ENCODE peak calls at places on chromosomes 11 and 22, in eight cellular contexts. One of them, this sample, is unnamed.

GRCh38 chr11:69041516-69041915 is 7.2 kb upstream of the TPCN2 start:
- DNase-seq in activated naive CD8-positive, alpha-beta T cell treated with anti-CD3 and anti-CD28 coated beads for 36 hours: no peak
- DNase-seq in stimulated activated CD4-positive, alpha-beta T cell treated with anti-CD3 and anti-CD28 coated beads, Interleukin-1b, Interleukin-23, amount 100 ng/mL, for 24 hours: no peak
- DNase-seq in uterus: no peak
- DNase-seq in LoVo: no peak
- DNase-seq in globus pallidus: no peak
- DNase-seq in activated naive CD4-positive, alpha-beta T cell: no peak
- DNase-seq in RCC 7860: peak; percentile 33
- DNase-seq in this sample: no peak

GRCh38 chr11:31397239-31397834 is 27.7 kb downstream of the DNAJC24 start:
- DNase-seq in activated naive CD4-positive, alpha-beta T cell: no peak
- DNase-seq in uterus: no peak
- DNase-seq in LoVo: peak; percentile 27
- DNase-seq in stimulated activated CD4-positive, alpha-beta T cell treated with anti-CD3 and anti-CD28 coated beads, Interleukin-1b, Interleukin-23, amount 100 ng/mL, for 24 hours: no peak
- DNase-seq in activated naive CD8-positive, alpha-beta T cell treated with anti-CD3 and anti-CD28 coated beads for 36 hours: no peak
- DNase-seq in globus pallidus: peak; percentile 22
- DNase-seq in RCC 7860: peak; percentile 7
- DNase-seq in this sample: peak; percentile 7

GRCh38 chr11:6610591-6610990 is 1.4 kb downstream of the TAF10 start:
- DNase-seq in activated naive CD4-positive, alpha-beta T cell: no peak
- DNase-seq in uterus: peak; percentile 39
- DNase-seq in stimulated activated CD4-positive, alpha-beta T cell treated with anti-CD3 and anti-CD28 coated beads, Interleukin-1b, Interleukin-23, amount 100 ng/mL, for 24 hours: no peak
- DNase-seq in RCC 7860: no peak
- DNase-seq in globus pallidus: no peak
- DNase-seq in LoVo: no peak
- DNase-seq in activated naive CD8-positive, alpha-beta T cell treated with anti-CD3 and anti-CD28 coated beads for 36 hours: no peak
- DNase-seq in this sample: no peak

GRCh38 chr22:16965083-16965482 is 42.9 kb downstream of the GAB4 start:
- DNase-seq in activated naive CD8-positive, alpha-beta T cell treated with anti-CD3 and anti-CD28 coated beads for 36 hours: no peak
- DNase-seq in RCC 7860: no peak
- DNase-seq in uterus: no peak
- DNase-seq in stimulated activated CD4-positive, alpha-beta T cell treated with anti-CD3 and anti-CD28 coated beads, Interleukin-1b, Interleukin-23, amount 100 ng/mL, for 24 hours: no peak
- DNase-seq in activated naive CD4-positive, alpha-beta T cell: no peak
- DNase-seq in LoVo: no peak
- DNase-seq in globus pallidus: no peak
- DNase-seq in this sample: no peak

GRCh38 chr22:50205781-50206569 is 5.2 kb downstream of the SELENOO start:
- DNase-seq in activated naive CD8-positive, alpha-beta T cell treated with anti-CD3 and anti-CD28 coated beads for 36 hours: no peak
- DNase-seq in stimulated activated CD4-positive, alpha-beta T cell treated with anti-CD3 and anti-CD28 coated beads, Interleukin-1b, Interleukin-23, amount 100 ng/mL, for 24 hours: no peak
- DNase-seq in uterus: no peak
- DNase-seq in RCC 7860: no peak
- DNase-seq in globus pallidus: no peak
- DNase-seq in activated naive CD4-positive, alpha-beta T cell: no peak
- DNase-seq in LoVo: no peak
- DNase-seq in this sample: no peak

GRCh38 chr11:34599406-34599901 is 21.4 kb upstream of the EHF start:
- DNase-seq in stimulated activated CD4-positive, alpha-beta T cell treated with anti-CD3 and anti-CD28 coated beads, Interleukin-1b, Interleukin-23, amount 100 ng/mL, for 24 hours: no peak
- DNase-seq in activated naive CD4-positive, alpha-beta T cell: no peak
- DNase-seq in activated naive CD8-positive, alpha-beta T cell treated with anti-CD3 and anti-CD28 coated beads for 36 hours: no peak
- DNase-seq in LoVo: peak; percentile 89
- DNase-seq in RCC 7860: peak; percentile 95
- DNase-seq in uterus: no peak
- DNase-seq in globus pallidus: no peak
- DNase-seq in this sample: peak; percentile 68

GRCh38 chr11:12125609-12126149 is 15.3 kb downstream of the MICAL2 start:
- DNase-seq in RCC 7860: no peak
- DNase-seq in activated naive CD8-positive, alpha-beta T cell treated with anti-CD3 and anti-CD28 coated beads for 36 hours: no peak
- DNase-seq in stimulated activated CD4-positive, alpha-beta T cell treated with anti-CD3 and anti-CD28 coated beads, Interleukin-1b, Interleukin-23, amount 100 ng/mL, for 24 hours: no peak
- DNase-seq in uterus: no peak
- DNase-seq in activated naive CD4-positive, alpha-beta T cell: no peak
- DNase-seq in globus pallidus: no peak
- DNase-seq in LoVo: peak; percentile 56
- DNase-seq in this sample: peak; percentile 57

GRCh38 chr11:36131719-36132349 is 157.4 kb downstream of the COMMD9 start:
- DNase-seq in globus pallidus: peak; percentile 75
- DNase-seq in stimulated activated CD4-positive, alpha-beta T cell treated with anti-CD3 and anti-CD28 coated beads, Interleukin-1b, Interleukin-23, amount 100 ng/mL, for 24 hours: no peak
- DNase-seq in LoVo: no peak
- DNase-seq in uterus: peak; percentile 68
- DNase-seq in activated naive CD8-positive, alpha-beta T cell treated with anti-CD3 and anti-CD28 coated beads for 36 hours: peak; percentile 3
- DNase-seq in activated naive CD4-positive, alpha-beta T cell: no peak
- DNase-seq in RCC 7860: no peak
- DNase-seq in this sample: peak; percentile 39

GRCh38 chr22:27467039-27467438 is 334.5 kb downstream of the MN1 start:
- DNase-seq in globus pallidus: no peak
- DNase-seq in RCC 7860: no peak
- DNase-seq in activated naive CD8-positive, alpha-beta T cell treated with anti-CD3 and anti-CD28 coated beads for 36 hours: no peak
- DNase-seq in LoVo: no peak
- DNase-seq in uterus: no peak
- DNase-seq in stimulated activated CD4-positive, alpha-beta T cell treated with anti-CD3 and anti-CD28 coated beads, Interleukin-1b, Interleukin-23, amount 100 ng/mL, for 24 hours: no peak
- DNase-seq in activated naive CD4-positive, alpha-beta T cell: no peak
- DNase-seq in this sample: no peak

GRCh38 chr22:38144025-38144405 is 33.5 kb upstream of the BAIAP2L2 start:
- DNase-seq in stimulated activated CD4-positive, alpha-beta T cell treated with anti-CD3 and anti-CD28 coated beads, Interleukin-1b, Interleukin-23, amount 100 ng/mL, for 24 hours: no peak
- DNase-seq in activated naive CD8-positive, alpha-beta T cell treated with anti-CD3 and anti-CD28 coated beads for 36 hours: no peak
- DNase-seq in uterus: no peak
- DNase-seq in globus pallidus: no peak
- DNase-seq in activated naive CD4-positive, alpha-beta T cell: no peak
- DNase-seq in RCC 7860: no peak
- DNase-seq in LoVo: no peak
- DNase-seq in this sample: no peak

GRCh38 chr11:65859812-65860277 is 388 bp upstream of the MUS81 start:
- DNase-seq in stimulated activated CD4-positive, alpha-beta T cell treated with anti-CD3 and anti-CD28 coated beads, Interleukin-1b, Interleukin-23, amount 100 ng/mL, for 24 hours: no peak
- DNase-seq in globus pallidus: no peak
- DNase-seq in activated naive CD4-positive, alpha-beta T cell: no peak
- DNase-seq in activated naive CD8-positive, alpha-beta T cell treated with anti-CD3 and anti-CD28 coated beads for 36 hours: no peak
- DNase-seq in LoVo: no peak
- DNase-seq in RCC 7860: no peak
- DNase-seq in uterus: no peak
- DNase-seq in this sample: no peak

GRCh38 chr11:9089061-9089460 is 2.3 kb downstream of the SCUBE2 start:
- DNase-seq in LoVo: no peak
- DNase-seq in globus pallidus: no peak
- DNase-seq in stimulated activated CD4-positive, alpha-beta T cell treated with anti-CD3 and anti-CD28 coated beads, Interleukin-1b, Interleukin-23, amount 100 ng/mL, for 24 hours: no peak
- DNase-seq in RCC 7860: no peak
- DNase-seq in uterus: no peak
- DNase-seq in activated naive CD4-positive, alpha-beta T cell: no peak
- DNase-seq in activated naive CD8-positive, alpha-beta T cell treated with anti-CD3 and anti-CD28 coated beads for 36 hours: no peak
- DNase-seq in this sample: no peak

GRCh38 chr11:32571039-32571438 is 12.6 kb upstream of the EIF3M start:
- DNase-seq in activated naive CD4-positive, alpha-beta T cell: no peak
- DNase-seq in stimulated activated CD4-positive, alpha-beta T cell treated with anti-CD3 and anti-CD28 coated beads, Interleukin-1b, Interleukin-23, amount 100 ng/mL, for 24 hours: no peak
- DNase-seq in globus pallidus: no peak
- DNase-seq in RCC 7860: no peak
- DNase-seq in activated naive CD8-positive, alpha-beta T cell treated with anti-CD3 and anti-CD28 coated beads for 36 hours: no peak
- DNase-seq in LoVo: no peak
- DNase-seq in uterus: peak; percentile 36
- DNase-seq in this sample: no peak

GRCh38 chr11:6201486-6201885 is 2.5 kb downstream of the OR52W1 start:
- DNase-seq in uterus: no peak
- DNase-seq in activated naive CD4-positive, alpha-beta T cell: no peak
- DNase-seq in RCC 7860: no peak
- DNase-seq in LoVo: no peak
- DNase-seq in globus pallidus: no peak
- DNase-seq in activated naive CD8-positive, alpha-beta T cell treated with anti-CD3 and anti-CD28 coated beads for 36 hours: no peak
- DNase-seq in stimulated activated CD4-positive, alpha-beta T cell treated with anti-CD3 and anti-CD28 coated beads, Interleukin-1b, Interleukin-23, amount 100 ng/mL, for 24 hours: no peak
- DNase-seq in this sample: no peak

GRCh38 chr22:35987487-35987886 is 41.1 kb downstream of the RBFOX2 start:
- DNase-seq in stimulated activated CD4-positive, alpha-beta T cell treated with anti-CD3 and anti-CD28 coated beads, Interleukin-1b, Interleukin-23, amount 100 ng/mL, for 24 hours: no peak
- DNase-seq in RCC 7860: no peak
- DNase-seq in activated naive CD4-positive, alpha-beta T cell: no peak
- DNase-seq in uterus: no peak
- DNase-seq in activated naive CD8-positive, alpha-beta T cell treated with anti-CD3 and anti-CD28 coated beads for 36 hours: no peak
- DNase-seq in LoVo: no peak
- DNase-seq in globus pallidus: peak; percentile 7
- DNase-seq in this sample: no peak

GRCh38 chr22:43582394-43582793 is 170.6 kb downstream of the MPPED1 start:
- DNase-seq in uterus: no peak
- DNase-seq in activated naive CD4-positive, alpha-beta T cell: no peak
- DNase-seq in activated naive CD8-positive, alpha-beta T cell treated with anti-CD3 and anti-CD28 coated beads for 36 hours: no peak
- DNase-seq in stimulated activated CD4-positive, alpha-beta T cell treated with anti-CD3 and anti-CD28 coated beads, Interleukin-1b, Interleukin-23, amount 100 ng/mL, for 24 hours: no peak
- DNase-seq in globus pallidus: no peak
- DNase-seq in RCC 7860: no peak
- DNase-seq in LoVo: no peak
- DNase-seq in this sample: no peak

GRCh38 chr22:38142606-38143005 is 32.1 kb upstream of the BAIAP2L2 start:
- DNase-seq in activated naive CD4-positive, alpha-beta T cell: no peak
- DNase-seq in globus pallidus: no peak
- DNase-seq in activated naive CD8-positive, alpha-beta T cell treated with anti-CD3 and anti-CD28 coated beads for 36 hours: no peak
- DNase-seq in RCC 7860: no peak
- DNase-seq in LoVo: no peak
- DNase-seq in stimulated activated CD4-positive, alpha-beta T cell treated with anti-CD3 and anti-CD28 coated beads, Interleukin-1b, Interleukin-23, amount 100 ng/mL, for 24 hours: no peak
- DNase-seq in uterus: no peak
- DNase-seq in this sample: no peak

GRCh38 chr22:49243965-49244364 is 583.7 kb downstream of the BRD1 start:
- DNase-seq in uterus: no peak
- DNase-seq in activated naive CD4-positive, alpha-beta T cell: no peak
- DNase-seq in LoVo: no peak
- DNase-seq in RCC 7860: no peak
- DNase-seq in globus pallidus: no peak
- DNase-seq in stimulated activated CD4-positive, alpha-beta T cell treated with anti-CD3 and anti-CD28 coated beads, Interleukin-1b, Interleukin-23, amount 100 ng/mL, for 24 hours: no peak
- DNase-seq in activated naive CD8-positive, alpha-beta T cell treated with anti-CD3 and anti-CD28 coated beads for 36 hours: no peak
- DNase-seq in this sample: no peak

GRCh38 chr11:3905080-3905953 is 49.9 kb downstream of the STIM1 start:
- DNase-seq in LoVo: peak; percentile 67
- DNase-seq in RCC 7860: peak; percentile 97
- DNase-seq in activated naive CD8-positive, alpha-beta T cell treated with anti-CD3 and anti-CD28 coated beads for 36 hours: peak; percentile 67
- DNase-seq in stimulated activated CD4-positive, alpha-beta T cell treated with anti-CD3 and anti-CD28 coated beads, Interleukin-1b, Interleukin-23, amount 100 ng/mL, for 24 hours: peak; percentile 55
- DNase-seq in globus pallidus: no peak
- DNase-seq in uterus: no peak
- DNase-seq in activated naive CD4-positive, alpha-beta T cell: peak; percentile 29
- DNase-seq in this sample: peak; percentile 53

GRCh38 chr11:64245401-64245796 is 1.3 kb downstream of the PPP1R14B start:
- DNase-seq in RCC 7860: no peak
- DNase-seq in activated naive CD4-positive, alpha-beta T cell: no peak
- DNase-seq in activated naive CD8-positive, alpha-beta T cell treated with anti-CD3 and anti-CD28 coated beads for 36 hours: no peak
- DNase-seq in uterus: peak; percentile 60
- DNase-seq in stimulated activated CD4-positive, alpha-beta T cell treated with anti-CD3 and anti-CD28 coated beads, Interleukin-1b, Interleukin-23, amount 100 ng/mL, for 24 hours: no peak
- DNase-seq in LoVo: no peak
- DNase-seq in globus pallidus: no peak
- DNase-seq in this sample: no peak

GRCh38 chr11:19868281-19868821 is 155.7 kb downstream of the NAV2 start:
- DNase-seq in activated naive CD4-positive, alpha-beta T cell: no peak
- DNase-seq in RCC 7860: no peak
- DNase-seq in LoVo: no peak
- DNase-seq in uterus: peak; percentile 24
- DNase-seq in stimulated activated CD4-positive, alpha-beta T cell treated with anti-CD3 and anti-CD28 coated beads, Interleukin-1b, Interleukin-23, amount 100 ng/mL, for 24 hours: no peak
- DNase-seq in activated naive CD8-positive, alpha-beta T cell treated with anti-CD3 and anti-CD28 coated beads for 36 hours: no peak
- DNase-seq in globus pallidus: no peak
- DNase-seq in this sample: no peak

GRCh38 chr11:16404781-16405180 is 48.4 kb upstream of the SOX6 start:
- DNase-seq in LoVo: no peak
- DNase-seq in globus pallidus: peak; percentile 23
- DNase-seq in activated naive CD4-positive, alpha-beta T cell: no peak
- DNase-seq in uterus: no peak
- DNase-seq in RCC 7860: no peak
- DNase-seq in stimulated activated CD4-positive, alpha-beta T cell treated with anti-CD3 and anti-CD28 coated beads, Interleukin-1b, Interleukin-23, amount 100 ng/mL, for 24 hours: no peak
- DNase-seq in activated naive CD8-positive, alpha-beta T cell treated with anti-CD3 and anti-CD28 coated beads for 36 hours: no peak
- DNase-seq in this sample: no peak

GRCh38 chr11:26618441-26618840 is 46.4 kb upstream of the MUC15 start:
- DNase-seq in RCC 7860: no peak
- DNase-seq in LoVo: no peak
- DNase-seq in globus pallidus: no peak
- DNase-seq in activated naive CD4-positive, alpha-beta T cell: no peak
- DNase-seq in uterus: no peak
- DNase-seq in activated naive CD8-positive, alpha-beta T cell treated with anti-CD3 and anti-CD28 coated beads for 36 hours: no peak
- DNase-seq in stimulated activated CD4-positive, alpha-beta T cell treated with anti-CD3 and anti-CD28 coated beads, Interleukin-1b, Interleukin-23, amount 100 ng/mL, for 24 hours: no peak
- DNase-seq in this sample: no peak

GRCh38 chr11:7527029-7527428 is 13.2 kb downstream of the PPFIBP2 start:
- DNase-seq in stimulated activated CD4-positive, alpha-beta T cell treated with anti-CD3 and anti-CD28 coated beads, Interleukin-1b, Interleukin-23, amount 100 ng/mL, for 24 hours: no peak
- DNase-seq in activated naive CD4-positive, alpha-beta T cell: peak; percentile 2
- DNase-seq in globus pallidus: no peak
- DNase-seq in activated naive CD8-positive, alpha-beta T cell treated with anti-CD3 and anti-CD28 coated beads for 36 hours: peak; percentile 26
- DNase-seq in RCC 7860: no peak
- DNase-seq in uterus: no peak
- DNase-seq in LoVo: no peak
- DNase-seq in this sample: no peak

GRCh38 chr11:75627879-75628668 is 40.8 kb downstream of the MAP6 start:
- DNase-seq in activated naive CD4-positive, alpha-beta T cell: no peak
- DNase-seq in activated naive CD8-positive, alpha-beta T cell treated with anti-CD3 and anti-CD28 coated beads for 36 hours: no peak
- DNase-seq in LoVo: no peak
- DNase-seq in globus pallidus: no peak
- DNase-seq in RCC 7860: no peak
- DNase-seq in stimulated activated CD4-positive, alpha-beta T cell treated with anti-CD3 and anti-CD28 coated beads, Interleukin-1b, Interleukin-23, amount 100 ng/mL, for 24 hours: no peak
- DNase-seq in uterus: no peak
- DNase-seq in this sample: no peak

GRCh38 chr11:7263842-7264241 is 12.1 kb downstream of the SYT9 start:
- DNase-seq in activated naive CD8-positive, alpha-beta T cell treated with anti-CD3 and anti-CD28 coated beads for 36 hours: no peak
- DNase-seq in RCC 7860: no peak
- DNase-seq in uterus: no peak
- DNase-seq in stimulated activated CD4-positive, alpha-beta T cell treated with anti-CD3 and anti-CD28 coated beads, Interleukin-1b, Interleukin-23, amount 100 ng/mL, for 24 hours: no peak
- DNase-seq in LoVo: no peak
- DNase-seq in activated naive CD4-positive, alpha-beta T cell: no peak
- DNase-seq in globus pallidus: no peak
- DNase-seq in this sample: no peak

GRCh38 chr22:45740236-45740635 is 68.6 kb downstream of the ATXN10 start:
- DNase-seq in globus pallidus: no peak
- DNase-seq in uterus: no peak
- DNase-seq in LoVo: no peak
- DNase-seq in activated naive CD4-positive, alpha-beta T cell: no peak
- DNase-seq in RCC 7860: no peak
- DNase-seq in activated naive CD8-positive, alpha-beta T cell treated with anti-CD3 and anti-CD28 coated beads for 36 hours: no peak
- DNase-seq in stimulated activated CD4-positive, alpha-beta T cell treated with anti-CD3 and anti-CD28 coated beads, Interleukin-1b, Interleukin-23, amount 100 ng/mL, for 24 hours: no peak
- DNase-seq in this sample: no peak

GRCh38 chr11:64180871-64181270 is 5.1 kb upstream of the STIP1 start:
- DNase-seq in uterus: no peak
- DNase-seq in globus pallidus: peak; percentile 48
- DNase-seq in activated naive CD8-positive, alpha-beta T cell treated with anti-CD3 and anti-CD28 coated beads for 36 hours: no peak
- DNase-seq in stimulated activated CD4-positive, alpha-beta T cell treated with anti-CD3 and anti-CD28 coated beads, Interleukin-1b, Interleukin-23, amount 100 ng/mL, for 24 hours: no peak
- DNase-seq in RCC 7860: no peak
- DNase-seq in LoVo: no peak
- DNase-seq in activated naive CD4-positive, alpha-beta T cell: no peak
- DNase-seq in this sample: no peak

GRCh38 chr11:70064011-70064725 is 13.9 kb upstream of the ANO1 start:
- DNase-seq in activated naive CD8-positive, alpha-beta T cell treated with anti-CD3 and anti-CD28 coated beads for 36 hours: no peak
- DNase-seq in stimulated activated CD4-positive, alpha-beta T cell treated with anti-CD3 and anti-CD28 coated beads, Interleukin-1b, Interleukin-23, amount 100 ng/mL, for 24 hours: no peak
- DNase-seq in uterus: no peak
- DNase-seq in LoVo: no peak
- DNase-seq in RCC 7860: no peak
- DNase-seq in activated naive CD4-positive, alpha-beta T cell: no peak
- DNase-seq in globus pallidus: no peak
- DNase-seq in this sample: no peak

GRCh38 chr22:30266445-30267381 is at the start of gene OSM:
- DNase-seq in stimulated activated CD4-positive, alpha-beta T cell treated with anti-CD3 and anti-CD28 coated beads, Interleukin-1b, Interleukin-23, amount 100 ng/mL, for 24 hours: peak; percentile 64
- DNase-seq in RCC 7860: no peak
- DNase-seq in uterus: no peak
- DNase-seq in LoVo: no peak
- DNase-seq in activated naive CD8-positive, alpha-beta T cell treated with anti-CD3 and anti-CD28 coated beads for 36 hours: peak; percentile 78
- DNase-seq in globus pallidus: no peak
- DNase-seq in activated naive CD4-positive, alpha-beta T cell: peak; percentile 44
- DNase-seq in this sample: no peak

GRCh38 chr11:110778351-110778750 is 66.1 kb upstream of the ARHGAP20 start:
- DNase-seq in RCC 7860: no peak
- DNase-seq in globus pallidus: no peak
- DNase-seq in activated naive CD4-positive, alpha-beta T cell: no peak
- DNase-seq in activated naive CD8-positive, alpha-beta T cell treated with anti-CD3 and anti-CD28 coated beads for 36 hours: no peak
- DNase-seq in stimulated activated CD4-positive, alpha-beta T cell treated with anti-CD3 and anti-CD28 coated beads, Interleukin-1b, Interleukin-23, amount 100 ng/mL, for 24 hours: no peak
- DNase-seq in uterus: no peak
- DNase-seq in LoVo: no peak
- DNase-seq in this sample: no peak

GRCh38 chr22:47289316-47289985 is 527.0 kb downstream of the TBC1D22A start:
- DNase-seq in RCC 7860: no peak
- DNase-seq in activated naive CD4-positive, alpha-beta T cell: no peak
- DNase-seq in LoVo: no peak
- DNase-seq in uterus: peak; percentile 6
- DNase-seq in globus pallidus: no peak
- DNase-seq in stimulated activated CD4-positive, alpha-beta T cell treated with anti-CD3 and anti-CD28 coated beads, Interleukin-1b, Interleukin-23, amount 100 ng/mL, for 24 hours: no peak
- DNase-seq in activated naive CD8-positive, alpha-beta T cell treated with anti-CD3 and anti-CD28 coated beads for 36 hours: no peak
- DNase-seq in this sample: no peak

GRCh38 chr11:118924591-118925585 is 838 bp downstream of the BCL9L start:
- DNase-seq in RCC 7860: no peak
- DNase-seq in activated naive CD8-positive, alpha-beta T cell treated with anti-CD3 and anti-CD28 coated beads for 36 hours: peak; percentile 67
- DNase-seq in activated naive CD4-positive, alpha-beta T cell: peak; percentile 31
- DNase-seq in stimulated activated CD4-positive, alpha-beta T cell treated with anti-CD3 and anti-CD28 coated beads, Interleukin-1b, Interleukin-23, amount 100 ng/mL, for 24 hours: no peak
- DNase-seq in uterus: peak; percentile 61
- DNase-seq in globus pallidus: no peak
- DNase-seq in LoVo: no peak
- DNase-seq in this sample: peak; percentile 62

GRCh38 chr11:70244698-70245097 is 25.8 kb upstream of the PPFIA1 start:
- DNase-seq in uterus: peak; percentile 30
- DNase-seq in activated naive CD4-positive, alpha-beta T cell: no peak
- DNase-seq in LoVo: no peak
- DNase-seq in RCC 7860: peak; percentile 61
- DNase-seq in globus pallidus: no peak
- DNase-seq in stimulated activated CD4-positive, alpha-beta T cell treated with anti-CD3 and anti-CD28 coated beads, Interleukin-1b, Interleukin-23, amount 100 ng/mL, for 24 hours: no peak
- DNase-seq in activated naive CD8-positive, alpha-beta T cell treated with anti-CD3 and anti-CD28 coated beads for 36 hours: no peak
- DNase-seq in this sample: no peak